ENCODE peak calls at places on chromosomes 4 and X, in six cellular contexts. Y is ACHN; G is dermis microvascular lymphatic vessel endothelial cell; V is stimulated activated naive B cell treated with anti-CD40 and anti-IgM and Interleukin-4, amounts not matched to agents 10 μg/mL and 1 μg/mL and 100 μg/mL, for 72 hours; B is central memory CD4-positive, alpha-beta T cell; M is stimulated activated CD4-positive, alpha-beta T cell treated with anti-CD3 and anti-CD28 coated beads, Interleukin-12 subunit alpha, Interleukin-12 subunit beta, amount 100 ng/mL, for 24 hours. A is an unnamed sample.

GRCh38 chr4:24266951-24267577 is 317.3 kb downstream of the DHX15 start:
- DNase-seq in V (no peak), G (no peak), B (no peak), M (no peak), Y (no peak), A (no peak)

GRCh38 chr4:158775091-158775651 is 6.3 kb downstream of the FNIP2 start:
- DNase-seq in Y (peak), B (no peak), V (no peak), M (no peak), G (peak), A (peak)

GRCh38 chrX:45872480-45872879 is 671.8 kb upstream of the DIPK2B start:
- DNase-seq in V (no peak), Y (no peak), M (no peak), B (no peak), G (no peak), A (no peak)

GRCh38 chrX:110002300-110003166 is at the start of gene TMEM164:
- DNase-seq in V (peak), M (peak), Y (peak), B (peak), G (peak), A (peak)

GRCh38 chr4:16160457-16160856 is 65.8 kb downstream of the TAPT1 start:
- DNase-seq in B (no peak), M (no peak), Y (no peak), V (no peak), G (no peak), A (no peak)

GRCh38 chrX:56729152-56729557 is at the start of gene NBDY:
- DNase-seq in G (no peak), B (peak), M (peak), Y (peak), V (peak), A (peak)

GRCh38 chr4:139666735-139667266 is 1.2 kb downstream of the MGST2 start:
- DNase-seq in M (no peak), V (no peak), G (no peak), B (no peak), Y (no peak), A (no peak)

GRCh38 chrX:19624754-19625153 is 109.4 kb upstream of the MAP3K15 start:
- DNase-seq in Y (no peak), M (no peak), V (no peak), G (no peak), B (no peak), A (no peak)

GRCh38 chr4:184734758-184735157 is 862 bp upstream of the CENPU start:
- DNase-seq in G (no peak), Y (no peak), B (no peak), M (no peak), V (no peak), A (no peak)

GRCh38 chrX:123267220-123267619 is 83.1 kb downstream of the GRIA3 start:
- DNase-seq in G (no peak), Y (no peak), V (no peak), B (no peak), M (no peak), A (no peak)

GRCh38 chr4:17024430-17024829 is 126.0 kb upstream of the LDB2 start:
- DNase-seq in Y (no peak), G (no peak), V (no peak), B (no peak), M (no peak), A (no peak)

GRCh38 chrX:63434206-63434605 is 83.1 kb upstream of the SPIN4 start:
- DNase-seq in B (no peak), V (no peak), M (no peak), Y (no peak), G (no peak), A (no peak)

GRCh38 chr4:108172231-108172779 is 3.6 kb upstream of the LEF1 start:
- DNase-seq in V (peak), G (no peak), Y (peak), B (peak), M (no peak), A (no peak)